ENCODE peak calls at places on chromosomes 1 and 21, in five cellular contexts. One of them, this sample, is unnamed.

GRCh38 chr1:2980849-2981248 is 40.4 kb upstream of the ACTRT2 start:
- DNase-seq in cardiac muscle cell: no peak
- DNase-seq in ovary: no peak
- DNase-seq in left lung: no peak
- DNase-seq in BE2C: no peak
- DNase-seq in this sample: no peak

GRCh38 chr1:4308826-4309225 is 345.6 kb upstream of the AJAP1 start:
- DNase-seq in ovary: no peak
- DNase-seq in cardiac muscle cell: no peak
- DNase-seq in left lung: no peak
- DNase-seq in BE2C: no peak
- DNase-seq in this sample: no peak

GRCh38 chr1:89842547-89843278 is 21.9 kb downstream of the LRRC8D start:
- DNase-seq in cardiac muscle cell: peak
- DNase-seq in ovary: no peak
- DNase-seq in left lung: no peak
- DNase-seq in BE2C: no peak
- DNase-seq in this sample: no peak

GRCh38 chr1:209621329-209621728 is 30.9 kb downstream of the LAMB3 start:
- DNase-seq in ovary: peak
- DNase-seq in cardiac muscle cell: no peak
- DNase-seq in BE2C: no peak
- DNase-seq in left lung: no peak
- DNase-seq in this sample: no peak

GRCh38 chr1:202501281-202501680 is 152.8 kb downstream of the PPP1R12B start:
- DNase-seq in ovary: no peak
- DNase-seq in cardiac muscle cell: peak
- DNase-seq in BE2C: peak
- DNase-seq in left lung: no peak
- DNase-seq in this sample: no peak

GRCh38 chr1:21216835-21217811 is 40.4 kb upstream of the EIF4G3 start:
- DNase-seq in BE2C: peak
- DNase-seq in ovary: no peak
- DNase-seq in left lung: peak
- DNase-seq in cardiac muscle cell: peak
- DNase-seq in this sample: peak

GRCh38 chr1:156893048-156893953 is at the start of gene PEAR1:
- DNase-seq in cardiac muscle cell: peak
- DNase-seq in ovary: peak
- DNase-seq in left lung: peak
- DNase-seq in BE2C: no peak
- DNase-seq in this sample: no peak

GRCh38 chr1:21721271-21721985 is 52.3 kb upstream of the RAP1GAP start:
- DNase-seq in cardiac muscle cell: no peak
- DNase-seq in ovary: no peak
- DNase-seq in BE2C: no peak
- DNase-seq in left lung: no peak
- DNase-seq in this sample: no peak

GRCh38 chr1:188937965-188938551 is 1539.6 kb downstream of the BRINP3 start:
- DNase-seq in cardiac muscle cell: peak
- DNase-seq in left lung: no peak
- DNase-seq in BE2C: peak
- DNase-seq in ovary: no peak
- DNase-seq in this sample: no peak

GRCh38 chr1:230622151-230622550 is 20.1 kb upstream of the COG2 start:
- DNase-seq in ovary: no peak
- DNase-seq in cardiac muscle cell: no peak
- DNase-seq in BE2C: no peak
- DNase-seq in left lung: no peak
- DNase-seq in this sample: no peak

GRCh38 chr1:41175546-41175945 is 66.6 kb downstream of the SCMH1 start:
- DNase-seq in left lung: no peak
- DNase-seq in cardiac muscle cell: peak
- DNase-seq in BE2C: no peak
- DNase-seq in ovary: no peak
- DNase-seq in this sample: no peak

GRCh38 chr1:4710592-4711190 is 56.3 kb downstream of the AJAP1 start:
- DNase-seq in ovary: no peak
- DNase-seq in BE2C: no peak
- DNase-seq in left lung: no peak
- DNase-seq in cardiac muscle cell: no peak
- DNase-seq in this sample: no peak

GRCh38 chr21:24868117-24868516 is 739.2 kb downstream of the MRPL39 start:
- DNase-seq in left lung: no peak
- DNase-seq in ovary: no peak
- DNase-seq in cardiac muscle cell: no peak
- DNase-seq in BE2C: no peak
- DNase-seq in this sample: no peak

GRCh38 chr21:38258803-38259485 is 2.2 kb downstream of the KCNJ15 start:
- DNase-seq in left lung: no peak
- DNase-seq in BE2C: no peak
- DNase-seq in cardiac muscle cell: peak
- DNase-seq in ovary: no peak
- DNase-seq in this sample: no peak

GRCh38 chr21:20774737-20775136 is 223.5 kb upstream of the NCAM2 start:
- DNase-seq in ovary: no peak
- DNase-seq in cardiac muscle cell: no peak
- DNase-seq in BE2C: no peak
- DNase-seq in left lung: no peak
- DNase-seq in this sample: no peak

GRCh38 chr1:61754545-61754944 is 12.3 kb downstream of the PATJ start:
- DNase-seq in BE2C: no peak
- DNase-seq in cardiac muscle cell: no peak
- DNase-seq in ovary: no peak
- DNase-seq in left lung: no peak
- DNase-seq in this sample: no peak

GRCh38 chr1:47805826-47806450 is 191.2 kb downstream of the TRABD2B start:
- DNase-seq in left lung: no peak
- DNase-seq in ovary: no peak
- DNase-seq in BE2C: peak
- DNase-seq in cardiac muscle cell: peak
- DNase-seq in this sample: no peak

GRCh38 chr1:235632538-235633219 is 16.9 kb downstream of the GNG4 start:
- DNase-seq in BE2C: no peak
- DNase-seq in cardiac muscle cell: peak
- DNase-seq in ovary: no peak
- DNase-seq in left lung: no peak
- DNase-seq in this sample: no peak

GRCh38 chr21:45326169-45326833 is 38.6 kb upstream of the POFUT2 start:
- DNase-seq in ovary: peak
- DNase-seq in left lung: peak
- DNase-seq in cardiac muscle cell: peak
- DNase-seq in BE2C: peak
- DNase-seq in this sample: no peak

GRCh38 chr1:67013573-67013972 is 40.4 kb downstream of the SLC35D1 start:
- DNase-seq in cardiac muscle cell: peak
- DNase-seq in ovary: no peak
- DNase-seq in BE2C: no peak
- DNase-seq in left lung: no peak
- DNase-seq in this sample: no peak

GRCh38 chr1:211579434-211580302 is 707 bp upstream of the SLC30A1 start:
- DNase-seq in cardiac muscle cell: no peak
- DNase-seq in BE2C: peak
- DNase-seq in left lung: no peak
- DNase-seq in ovary: peak
- DNase-seq in this sample: no peak

GRCh38 chr21:29827647-29828046 is 112.1 kb downstream of the GRIK1 start:
- DNase-seq in left lung: no peak
- DNase-seq in cardiac muscle cell: no peak
- DNase-seq in BE2C: no peak
- DNase-seq in ovary: no peak
- DNase-seq in this sample: no peak

GRCh38 chr1:56148466-56149193 is 430.7 kb downstream of the PLPP3 start:
- DNase-seq in ovary: no peak
- DNase-seq in left lung: no peak
- DNase-seq in BE2C: no peak
- DNase-seq in cardiac muscle cell: no peak
- DNase-seq in this sample: no peak
- TF ChIP-seq CTCF in ovary: no peak
- TF ChIP-seq CTCF in left lung: no peak
- TF ChIP-seq CTCF in BE2C: peak
- TF ChIP-seq CTCF in cardiac muscle cell: peak
- TF ChIP-seq CTCF in this sample: no peak

GRCh38 chr1:1430114-1430982 is 5.1 kb upstream of the VWA1 start:
- DNase-seq in BE2C: peak
- DNase-seq in ovary: peak
- DNase-seq in left lung: peak
- DNase-seq in cardiac muscle cell: peak
- DNase-seq in this sample: peak
- TF ChIP-seq CTCF in BE2C: peak
- TF ChIP-seq CTCF in ovary: peak
- TF ChIP-seq CTCF in left lung: no peak
- TF ChIP-seq CTCF in cardiac muscle cell: peak
- TF ChIP-seq CTCF in this sample: peak

GRCh38 chr1:154955718-154956513 is at the start of gene PBXIP1:
- DNase-seq in left lung: peak
- DNase-seq in ovary: peak
- DNase-seq in cardiac muscle cell: peak
- DNase-seq in BE2C: peak
- DNase-seq in this sample: peak
- TF ChIP-seq CTCF in left lung: no peak
- TF ChIP-seq CTCF in ovary: peak
- TF ChIP-seq CTCF in cardiac muscle cell: peak
- TF ChIP-seq CTCF in BE2C: no peak
- TF ChIP-seq CTCF in this sample: no peak

GRCh38 chr1:215797859-215798258 is 230.8 kb downstream of the KCTD3 start:
- DNase-seq in left lung: no peak
- DNase-seq in BE2C: no peak
- DNase-seq in ovary: no peak
- DNase-seq in cardiac muscle cell: no peak
- DNase-seq in this sample: no peak

GRCh38 chr1:215789981-215790380 is 222.9 kb downstream of the KCTD3 start:
- DNase-seq in BE2C: no peak
- DNase-seq in cardiac muscle cell: no peak
- DNase-seq in left lung: no peak
- DNase-seq in ovary: no peak
- DNase-seq in this sample: no peak

GRCh38 chr1:215794151-215794550 is 227.0 kb downstream of the KCTD3 start:
- DNase-seq in cardiac muscle cell: no peak
- DNase-seq in ovary: no peak
- DNase-seq in left lung: no peak
- DNase-seq in BE2C: no peak
- DNase-seq in this sample: no peak

DNA sequence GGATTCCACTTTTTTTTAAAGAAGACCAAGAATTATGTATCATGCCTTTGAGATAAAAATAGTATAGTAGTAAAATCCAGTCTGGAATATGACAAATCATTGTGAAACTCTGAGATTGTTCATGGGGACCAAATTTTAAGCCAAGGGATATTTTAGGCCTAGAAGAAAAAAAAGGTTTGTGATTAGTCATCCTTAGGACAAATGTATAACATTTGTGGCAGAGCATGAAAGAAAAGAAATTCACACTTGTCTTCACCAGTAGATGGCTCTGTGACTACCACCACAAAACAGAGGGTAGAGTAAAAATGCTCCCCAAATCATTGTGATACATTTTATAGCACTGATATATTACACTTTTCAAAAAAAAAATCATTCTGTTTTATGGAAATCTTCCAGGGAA is 226.1 kb downstream of the KCTD3 start:
- DNase-seq in BE2C: no peak
- DNase-seq in left lung: no peak
- DNase-seq in ovary: no peak
- DNase-seq in cardiac muscle cell: peak
- DNase-seq in this sample: no peak
- TF ChIP-seq CTCF in BE2C: peak
- TF ChIP-seq CTCF in left lung: no peak
- TF ChIP-seq CTCF in ovary: no peak
- TF ChIP-seq CTCF in cardiac muscle cell: peak
- TF ChIP-seq CTCF in this sample: peak

This sample was measured in glutamatergic neuron.